ENCODE peak calls at places on chromosomes 7 and 10, in seven cellular contexts. Y, P, B, E, D, N and Q are unnamed samples.

GRCh38 chr7:20514364-20514763 is 101.1 kb upstream of the ABCB5 start:
- DNase-seq in B (peak; percentile 2), N (peak; percentile 58), E (no peak), Y (no peak), P (no peak), D (no peak), Q (no peak)

GRCh38 chr7:16564909-16565426 is 38.3 kb downstream of the LRRC72 start:
- DNase-seq in B (peak; percentile 8), E (peak; percentile 38), D (peak; percentile 66), P (no peak), N (peak; percentile 61), Y (peak; percentile 46), Q (peak; percentile 66)

GRCh38 chr7:114937422-114937821 is 15.5 kb downstream of the MDFIC start:
- DNase-seq in P (no peak), E (no peak), D (no peak), B (no peak), N (no peak), Y (no peak), Q (no peak)

GRCh38 chr10:60810437-60811182 is 32.3 kb downstream of the CDK1 start:
- DNase-seq in N (no peak), D (no peak), Y (no peak), B (no peak), E (peak; percentile 18), P (no peak), Q (no peak)

GRCh38 chr7:98628418-98628817 is 11.3 kb downstream of the NPTX2 start:
- DNase-seq in P (no peak), B (no peak), E (no peak), Y (no peak), N (no peak), D (no peak), Q (no peak)

GRCh38 chr10:20877986-20878979 is 18.8 kb downstream of the NEBL start:
- DNase-seq in B (no peak), D (no peak), Y (no peak), N (peak; percentile 34), P (no peak), E (no peak), Q (no peak)

GRCh38 chr7:116259821-116260440 is 49.6 kb downstream of the TES start:
- DNase-seq in B (no peak), E (no peak), D (peak; percentile 76), Y (no peak), N (no peak), P (no peak), Q (no peak)

GRCh38 chr10:42975558-42976352 is 101.1 kb upstream of the RET start:
- DNase-seq in B (no peak), N (peak; percentile 44), P (no peak), D (peak; percentile 15), E (peak; percentile 20), Y (no peak), Q (peak; percentile 58)

GRCh38 chr7:76185187-76185915 is 16.3 kb upstream of the SRRM3 start:
- DNase-seq in E (no peak), N (peak; percentile 83), Y (no peak), B (no peak), D (no peak), P (no peak), Q (no peak)

GRCh38 chr7:105802611-105803520 is 73.5 kb downstream of the ATXN7L1 start:
- DNase-seq in B (no peak), E (peak; percentile 41), Y (no peak), P (no peak), D (no peak), N (no peak), Q (peak; percentile 42)
- TF ChIP-seq YY1 in B (no peak), E (no peak), Y (no peak), P (no peak), D (no peak), N (no peak), Q (no peak)

GRCh38 chr10:70232859-70233108 is 445 bp downstream of the PPA1 start:
- DNase-seq in D (no peak), B (no peak), E (no peak), N (no peak), P (no peak), Y (no peak), Q (no peak)
- TF ChIP-seq YY1 in D (no peak), B (no peak), E (no peak), N (no peak), P (no peak), Y (no peak), Q (no peak)

DNA sequence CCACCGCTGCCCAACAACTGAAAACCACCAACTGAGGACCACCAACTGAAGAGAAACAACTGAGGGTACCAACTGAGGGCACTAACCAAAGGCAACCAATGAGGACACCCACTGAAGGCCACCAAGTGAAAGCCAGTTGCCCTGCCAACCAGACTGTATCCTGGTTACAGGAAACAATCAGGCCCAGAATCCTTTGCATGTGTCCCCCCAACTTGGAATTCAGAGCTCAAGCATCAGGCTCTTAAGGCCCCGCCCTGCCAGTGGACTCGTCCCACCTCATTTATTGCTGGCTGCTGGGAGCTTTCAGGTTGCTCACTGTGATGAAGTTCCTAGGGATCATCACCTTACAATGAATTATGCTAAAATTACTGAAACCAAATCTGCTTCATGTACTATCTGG is 76.6 kb upstream of the ABI1 start:
- DNase-seq in P (no peak), N (no peak), D (no peak), Y (no peak), B (no peak), E (no peak), Q (no peak)
- TF ChIP-seq YY1 in P (no peak), N (no peak), D (no peak), Y (no peak), B (no peak), E (no peak), Q (no peak)

GRCh38 chr7:104980969-104981670 is 32.9 kb upstream of the KMT2E start:
- DNase-seq in N (peak; percentile 77), Y (no peak), E (peak; percentile 44), P (no peak), D (peak; percentile 54), B (no peak), Q (peak; percentile 75)

GRCh38 chr7:104979167-104979841 is 34.7 kb upstream of the KMT2E start:
- DNase-seq in N (no peak), D (no peak), P (no peak), E (no peak), B (no peak), Y (peak; percentile 52), Q (no peak)

GRCh38 chr7:104976966-104977636 is 36.9 kb upstream of the KMT2E start:
- DNase-seq in D (no peak), N (no peak), B (no peak), E (no peak), P (no peak), Y (no peak), Q (no peak)

GRCh38 chr7:104980440-104980839 is 33.6 kb upstream of the KMT2E start:
- DNase-seq in P (no peak), N (no peak), B (no peak), E (no peak), D (no peak), Y (no peak), Q (no peak)

DNA sequence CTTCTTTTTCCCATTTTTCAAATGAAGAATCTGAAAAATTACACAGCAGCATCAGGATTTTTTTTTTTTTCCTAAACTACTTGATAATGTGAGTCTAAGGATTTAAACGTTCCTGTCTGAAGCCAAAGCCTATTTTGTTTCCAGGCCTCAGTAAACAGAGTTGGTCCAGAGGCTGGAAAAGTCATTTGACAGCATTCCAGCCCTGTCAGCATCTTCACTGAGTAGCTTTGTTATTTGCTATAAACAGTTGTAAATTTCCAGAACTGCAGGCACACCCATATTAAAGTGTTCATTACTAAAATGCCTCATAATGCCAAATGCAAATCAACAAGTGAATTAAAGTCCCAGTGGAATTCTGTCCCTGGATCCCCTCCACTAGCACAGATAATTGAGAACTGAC is 35.5 kb upstream of the KMT2E start:
- DNase-seq in E (no peak), B (no peak), Y (no peak), D (no peak), P (no peak), N (no peak), Q (no peak)
- TF ChIP-seq YY1 in E (no peak), B (no peak), Y (no peak), D (no peak), P (no peak), N (no peak), Q (no peak)

GRCh38 chr7:30474485-30474884 is 4.1 kb downstream of the NOD1 start:
- DNase-seq in E (no peak), N (no peak), Y (no peak), D (no peak), B (no peak), P (no peak), Q (no peak)

GRCh38 chr7:30472081-30472770 is 6.4 kb downstream of the NOD1 start:
- DNase-seq in N (no peak), D (no peak), Y (no peak), B (no peak), E (no peak), P (no peak), Q (no peak)

GRCh38 chr7:30473903-30474302 is 4.7 kb downstream of the NOD1 start:
- DNase-seq in B (no peak), Y (no peak), P (no peak), N (no peak), E (no peak), D (no peak), Q (no peak)

GRCh38 chr7:30473393-30473775 is 5.2 kb downstream of the NOD1 start:
- DNase-seq in P (no peak), Y (no peak), B (no peak), N (no peak), E (no peak), D (no peak), Q (no peak)

DNA sequence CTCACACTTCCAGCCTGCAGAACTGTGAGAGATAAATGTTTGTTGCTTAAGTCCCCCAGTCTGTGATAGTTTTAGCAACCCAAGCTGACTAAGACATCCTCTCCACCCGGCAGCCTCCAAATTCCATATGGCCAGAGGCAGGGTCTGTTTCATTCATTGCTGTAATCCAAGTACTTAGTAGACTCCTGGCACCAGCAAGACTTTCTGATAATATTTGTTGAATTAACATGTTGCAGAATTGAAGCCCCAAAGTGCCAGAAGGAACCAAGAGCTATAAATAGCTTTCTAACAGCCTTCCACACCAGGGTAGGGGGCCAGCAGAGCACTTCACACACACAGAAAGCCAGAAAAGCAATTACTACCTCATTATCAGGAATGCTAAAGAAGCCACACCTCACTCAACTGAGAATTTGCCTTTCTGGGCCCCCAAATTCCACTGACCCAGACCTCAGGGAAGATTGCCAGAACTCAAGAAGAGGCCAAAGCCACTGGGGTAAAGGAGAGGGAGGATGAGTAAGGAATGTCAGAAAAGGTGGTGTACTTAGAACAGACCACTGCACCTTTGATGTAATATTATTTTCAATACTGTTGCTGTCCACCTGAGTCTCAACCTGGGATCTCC is 5.7 kb downstream of the NOD1 start:
- DNase-seq in Y (no peak), P (no peak), E (no peak), N (no peak), B (no peak), D (no peak), Q (no peak)
- TF ChIP-seq YY1 in Y (no peak), P (no peak), E (no peak), N (no peak), B (no peak), D (no peak), Q (no peak)

DNA sequence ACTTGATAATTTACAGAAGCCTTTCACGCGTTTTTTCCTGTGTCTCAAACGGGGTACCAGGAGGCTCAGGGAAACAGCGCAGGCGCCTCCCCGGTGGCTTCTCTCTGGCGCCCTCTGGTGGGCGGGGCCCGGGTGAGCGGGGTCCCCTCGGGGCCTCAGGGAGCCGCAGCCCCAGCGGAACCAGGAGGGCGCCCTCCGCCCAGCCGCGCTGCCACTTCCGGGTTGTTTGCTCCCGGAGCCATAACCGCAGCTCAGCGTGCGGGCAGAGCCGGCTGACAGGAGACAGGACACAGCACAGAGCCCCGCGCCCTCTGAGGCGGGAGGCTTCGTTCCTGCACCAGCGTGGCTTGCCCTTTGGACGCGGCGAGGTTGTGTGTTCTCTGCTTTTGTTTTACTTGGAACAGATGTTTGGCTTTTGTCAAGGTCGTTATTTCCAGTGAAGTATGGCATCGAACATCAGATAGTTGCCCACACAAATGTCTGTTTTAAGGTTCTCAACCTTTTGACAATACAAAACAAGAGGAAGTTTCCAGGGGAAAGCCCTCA is 6.9 kb upstream of the CYP2E1 start:
- DNase-seq in B (peak; percentile 16), N (peak; percentile 94), E (peak; percentile 76), P (no peak), Y (peak; percentile 49), D (peak; percentile 39), Q (peak; percentile 96)
- TF ChIP-seq YY1 in B (peak; percentile 38), N (peak; percentile 66), E (peak; percentile 77), P (no peak), Y (no peak), D (peak; percentile 72), Q (peak; percentile 76)